ENCODE peak calls at places on chromosomes 11 and 22, in five cellular contexts. M is fibroblast of lung, E is tibial nerve, N is astrocyte of the cerebellum, U is hepatocyte. Z is an unnamed sample.
A peak's percentile ranks its signal among the peaks of the same experiment; 100 is the strongest.

GRCh38 chr11:32312865-32313403 is 122.4 kb downstream of the WT1 start:
- DNase-seq in M (peak; percentile 76), E (no peak), N (no peak), U (peak; percentile 71), Z (peak; percentile 89)

GRCh38 chr11:24298126-24298525 is 198.7 kb upstream of the LUZP2 start:
- DNase-seq in M (no peak), E (no peak), N (no peak), U (no peak), Z (peak; percentile 8)

GRCh38 chr11:17798716-17799115 is 64.1 kb downstream of the KCNC1 start:
- DNase-seq in M (no peak), E (no peak), N (no peak), U (no peak), Z (no peak)

GRCh38 chr11:2518983-2519340 is 74.2 kb downstream of the KCNQ1 start:
- DNase-seq in M (no peak), E (no peak), N (no peak), U (no peak), Z (no peak)

GRCh38 chr11:42175203-42175602 is 715.8 kb upstream of the LRRC4C start:
- DNase-seq in M (peak; percentile 1), E (no peak), N (peak; percentile 2), U (no peak), Z (peak; percentile 77)

GRCh38 chr11:60844870-60845221 is 2.9 kb downstream of the CCDC86 start:
- DNase-seq in M (no peak), E (no peak), N (no peak), U (peak; percentile 48), Z (no peak)

GRCh38 chr11:108858624-108859023 is 193.8 kb downstream of the DDX10 start:
- DNase-seq in M (no peak), E (no peak), N (no peak), U (no peak), Z (no peak)

GRCh38 chr11:62125881-62126280 is 2.1 kb downstream of the INCENP start:
- DNase-seq in M (no peak), E (no peak), N (no peak), U (no peak), Z (no peak)

GRCh38 chr11:120285256-120285655 is 39.8 kb upstream of the TLCD5 start:
- DNase-seq in M (no peak), E (no peak), N (no peak), U (no peak), Z (no peak)

GRCh38 chr11:122706689-122707088 is 51.2 kb downstream of the UBASH3B start:
- DNase-seq in M (peak; percentile 75), E (no peak), N (no peak), U (no peak), Z (peak; percentile 66)

GRCh38 chr11:109435121-109435742 is 13.2 kb downstream of the C11orf87 start:
- DNase-seq in M (no peak), E (no peak), N (peak; percentile 87), U (no peak), Z (no peak)

GRCh38 chr11:128399722-128400121 is 187.6 kb downstream of the ETS1 start:
- DNase-seq in M (no peak), E (no peak), N (no peak), U (no peak), Z (no peak)

GRCh38 chr11:99522467-99523173 is 501.9 kb downstream of the CNTN5 start:
- DNase-seq in M (peak; percentile 56), E (no peak), N (no peak), U (no peak), Z (peak; percentile 18)

GRCh38 chr11:33040127-33040861 is 922 bp downstream of the TCP11L1 start:
- DNase-seq in M (peak; percentile 32), E (no peak), N (no peak), U (peak; percentile 44), Z (no peak)

GRCh38 chr22:49449811-49450386 is 377.8 kb downstream of the BRD1 start:
- DNase-seq in M (no peak), E (no peak), N (no peak), U (peak; percentile 30), Z (no peak)

GRCh38 chr11:6320411-6321207 is at the start of gene CAVIN3:
- DNase-seq in M (peak; percentile 93), E (peak; percentile 85), N (peak; percentile 34), U (peak; percentile 84), Z (peak; percentile 83)

GRCh38 chr11:98940913-98941312 is 79.8 kb upstream of the CNTN5 start:
- DNase-seq in M (no peak), E (no peak), N (no peak), U (peak; percentile 16), Z (no peak)

GRCh38 chr22:20428496-20429253 is 8.9 kb downstream of the SCARF2 start:
- DNase-seq in M (no peak), E (no peak), N (no peak), U (no peak), Z (no peak)

GRCh38 chr22:48492371-48493320 is 1335.0 kb downstream of the BRD1 start:
- DNase-seq in M (peak; percentile 78), E (peak; percentile 75), N (peak; percentile 76), U (peak; percentile 88), Z (peak; percentile 76)

DNA sequence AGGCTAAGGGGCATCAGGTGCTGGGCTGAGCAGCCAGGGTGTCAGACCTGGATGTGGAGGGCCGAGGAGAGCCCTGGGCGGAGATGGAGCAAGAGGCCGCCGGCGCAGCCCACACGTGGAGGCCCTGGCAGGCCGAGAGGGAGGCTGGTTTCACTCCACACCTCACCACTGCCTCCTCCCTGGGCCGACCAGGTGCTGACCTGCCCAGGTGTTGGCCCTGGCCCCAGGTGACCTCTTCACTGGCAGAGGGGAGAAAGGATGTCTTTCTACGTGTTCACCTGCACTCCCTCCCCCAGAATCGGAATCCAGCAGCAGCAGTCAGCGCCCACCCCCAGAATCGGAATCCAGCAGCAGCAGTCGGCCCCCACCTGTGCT is 781 bp downstream of the ANO9 start:
- DNase-seq in M (no peak), E (no peak), N (no peak), U (no peak), Z (no peak)
- H3K4me3 ChIP-seq in M (no peak overlapping the region), E (no peak overlapping the region), N (no peak overlapping the region), U (no peak overlapping the region), Z (no peak overlapping the region)

GRCh38 chr11:75814686-75815344 is at the start of gene UVRAG:
- DNase-seq in M (peak; percentile 99), E (peak; percentile 99), N (peak; percentile 99), U (peak; percentile 99), Z (peak; percentile 100)

GRCh38 chr11:75813622-75814039 is 1.4 kb upstream of the UVRAG start:
- DNase-seq in M (no peak), E (no peak), N (no peak), U (no peak), Z (peak; percentile 64)

GRCh38 chr11:75815345-75815983 is 454 bp downstream of the UVRAG start:
- DNase-seq in M (peak; percentile 24), E (no peak), N (no peak), U (peak; percentile 75), Z (peak; percentile 42)

GRCh38 chr11:75813126-75813525 is 1.9 kb upstream of the UVRAG start:
- DNase-seq in M (no peak), E (no peak), N (no peak), U (no peak), Z (no peak)

GRCh38 chr11:75814369-75814685 is 683 bp upstream of the UVRAG start:
- DNase-seq in M (no peak), E (no peak), N (no peak), U (no peak), Z (no peak)
- TF ChIP-seq CTCF in M (no peak), E (no peak), N (no peak), U (no peak), Z (no peak)

DNA sequence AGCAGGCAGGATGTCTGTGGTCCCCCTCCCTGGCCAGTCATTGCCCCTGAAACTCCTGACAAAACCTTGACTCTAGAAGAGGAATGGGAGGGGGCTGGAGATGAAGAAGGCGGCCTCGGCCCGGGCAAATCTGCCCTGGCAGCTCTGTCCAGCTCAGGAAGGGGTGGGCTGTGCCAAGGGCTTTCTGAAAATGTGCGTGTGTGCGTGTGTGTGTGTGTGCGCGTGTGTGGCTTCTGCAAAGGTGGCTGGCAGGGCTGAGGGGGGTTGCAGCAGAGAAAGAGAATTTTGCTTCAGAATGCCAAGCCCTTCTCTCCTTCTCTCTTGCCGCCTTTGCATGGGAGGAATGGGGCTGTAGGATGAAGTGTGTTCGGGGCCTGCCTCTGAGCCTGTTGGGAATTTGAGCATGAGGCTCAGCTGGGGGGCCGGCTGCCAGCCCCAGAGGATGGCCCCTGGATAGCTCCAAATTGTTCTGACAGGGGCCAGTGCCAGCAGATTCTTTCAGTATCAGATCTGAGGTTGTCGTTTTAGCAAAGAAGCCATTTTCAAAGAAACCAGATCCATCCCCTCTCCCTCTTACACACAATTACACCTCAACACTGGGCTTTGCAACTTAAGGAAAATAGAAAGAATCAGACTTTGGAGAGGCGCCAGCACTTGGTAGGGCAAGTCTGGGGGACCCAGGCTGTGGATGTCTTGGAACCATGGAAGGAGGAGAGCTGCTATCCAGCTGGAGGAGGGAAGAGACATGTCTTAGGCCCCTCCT is 3.5 kb downstream of the TIMP3 start:
- DNase-seq in M (peak; percentile 54), E (no peak), N (no peak), U (no peak), Z (no peak)
- H3K4me3 ChIP-seq in M (peak overlapping the region; percentile 49), E (peak overlapping the region; percentile 90), N (peak overlapping the region; percentile 62), U (no peak overlapping the region), Z (no peak overlapping the region)

DNA sequence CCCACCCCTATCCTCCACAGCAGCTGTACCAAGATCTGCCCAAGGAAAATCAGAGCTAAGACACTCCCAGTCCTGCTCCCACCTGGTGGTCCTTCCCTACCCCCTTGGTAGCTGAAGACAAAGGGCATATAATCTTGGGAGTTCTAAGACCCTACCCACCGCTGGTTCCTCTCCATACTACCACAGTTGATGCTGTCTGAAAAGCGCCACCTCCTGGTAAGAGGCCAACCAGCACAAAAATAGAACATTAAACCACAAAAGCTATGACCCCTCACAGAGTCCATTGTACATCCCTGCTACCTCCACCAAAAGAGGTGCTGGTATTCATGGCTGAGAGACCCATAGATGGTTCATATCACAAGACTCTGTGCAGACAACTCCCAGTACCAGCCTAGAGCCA is 161.5 kb upstream of the ARHGAP42 start:
- DNase-seq in M (no peak), E (no peak), N (no peak), U (no peak), Z (no peak)
- TF ChIP-seq CTCF in M (no peak), E (no peak), N (no peak), U (no peak), Z (no peak)

Z was measured in fibroblast of pulmonary artery.